ENCODE peak calls at places on chromosomes 7 and 10, in five cellular contexts. One of them, this sample, is unnamed.

GRCh38 chr7:38367301-38367700 is 93.9 kb upstream of the TARP start:
- DNase-seq in suprapubic skin: no peak
- DNase-seq in HTR-8/SVneo: no peak
- DNase-seq in RPMI8226: no peak
- DNase-seq in fibroblast of mammary gland: peak; percentile 21
- DNase-seq in this sample: no peak

GRCh38 chr10:88101666-88102065 is 238.2 kb downstream of the PTEN start:
- DNase-seq in RPMI8226: no peak
- DNase-seq in fibroblast of mammary gland: no peak
- DNase-seq in HTR-8/SVneo: no peak
- DNase-seq in suprapubic skin: no peak
- DNase-seq in this sample: no peak

GRCh38 chr10:92688927-92689662 is 660 bp upstream of the HHEX start:
- DNase-seq in suprapubic skin: no peak
- DNase-seq in HTR-8/SVneo: peak; percentile 25
- DNase-seq in RPMI8226: peak; percentile 46
- DNase-seq in fibroblast of mammary gland: no peak
- DNase-seq in this sample: no peak

GRCh38 chr7:51366930-51367613 is 50.5 kb upstream of the COBL start:
- DNase-seq in suprapubic skin: no peak
- DNase-seq in RPMI8226: peak; percentile 82
- DNase-seq in HTR-8/SVneo: peak; percentile 36
- DNase-seq in fibroblast of mammary gland: peak; percentile 50
- DNase-seq in this sample: peak; percentile 9

GRCh38 chr7:106056513-106057203 is 55.5 kb downstream of the SYPL1 start:
- DNase-seq in RPMI8226: peak; percentile 83
- DNase-seq in HTR-8/SVneo: peak; percentile 74
- DNase-seq in suprapubic skin: peak; percentile 86
- DNase-seq in fibroblast of mammary gland: peak; percentile 76
- DNase-seq in this sample: peak; percentile 66

GRCh38 chr7:134885967-134886352 is 100.3 kb upstream of the AGBL3 start:
- DNase-seq in fibroblast of mammary gland: peak; percentile 93
- DNase-seq in RPMI8226: no peak
- DNase-seq in suprapubic skin: no peak
- DNase-seq in HTR-8/SVneo: peak; percentile 41
- DNase-seq in this sample: no peak

GRCh38 chr7:116772423-116772852 is 89.9 kb upstream of the CAPZA2 start:
- DNase-seq in fibroblast of mammary gland: peak; percentile 77
- DNase-seq in HTR-8/SVneo: no peak
- DNase-seq in RPMI8226: no peak
- DNase-seq in suprapubic skin: no peak
- DNase-seq in this sample: no peak

GRCh38 chr10:93916257-93917063 is 22.7 kb downstream of the SLC35G1 start:
- DNase-seq in suprapubic skin: no peak
- DNase-seq in HTR-8/SVneo: peak; percentile 41
- DNase-seq in RPMI8226: no peak
- DNase-seq in fibroblast of mammary gland: peak; percentile 58
- DNase-seq in this sample: no peak

GRCh38 chr7:51187941-51188340 is 128.7 kb downstream of the COBL start:
- DNase-seq in fibroblast of mammary gland: no peak
- DNase-seq in RPMI8226: no peak
- DNase-seq in suprapubic skin: no peak
- DNase-seq in HTR-8/SVneo: no peak
- DNase-seq in this sample: peak; percentile 38

GRCh38 chr7:4633012-4633411 is 49.1 kb upstream of the FOXK1 start:
- DNase-seq in RPMI8226: no peak
- DNase-seq in HTR-8/SVneo: no peak
- DNase-seq in fibroblast of mammary gland: peak; percentile 84
- DNase-seq in suprapubic skin: no peak
- DNase-seq in this sample: no peak